ENCODE peak calls at places on chromosomes 6 and 20, in eight cellular contexts. E is stomach, V is spleen, S is BJ, I is tibial nerve, D is fibroblast of lung, U is Caco-2, Z is mammary epithelial cell. F is an unnamed sample.

GRCh38 chr6:144834426-144835038 is 549.4 kb downstream of the UTRN start:
- DNase-seq in Z (no peak), E (no peak), D (no peak), S (no peak), I (no peak), U (no peak), V (no peak), F (no peak)

GRCh38 chr20:11195899-11196558 is 522.2 kb upstream of the JAG1 start:
- DNase-seq in Z (peak; percentile 90), V (no peak), D (peak; percentile 70), S (no peak), I (no peak), E (no peak), U (no peak), F (peak; percentile 50)

GRCh38 chr20:24673678-24674570 is 204.5 kb downstream of the SYNDIG1 start:
- DNase-seq in E (no peak), S (no peak), I (no peak), V (peak; percentile 48), D (peak; percentile 86), U (peak; percentile 21), Z (peak; percentile 54), F (peak; percentile 62)

GRCh38 chr6:3825331-3825831 is 23.8 kb upstream of the FAM50B start:
- DNase-seq in U (no peak), Z (peak; percentile 60), S (no peak), D (peak; percentile 68), V (no peak), E (peak; percentile 49), I (peak; percentile 69), F (peak; percentile 74)

GRCh38 chr20:1707588-1708449 is 50.2 kb upstream of the SIRPG start:
- DNase-seq in S (no peak), D (no peak), E (no peak), U (no peak), V (no peak), Z (peak; percentile 20), I (no peak), F (no peak)

GRCh38 chr6:53730767-53731166 is 64.0 kb upstream of the LRRC1 start:
- DNase-seq in I (no peak), U (no peak), D (no peak), Z (no peak), V (no peak), E (no peak), S (no peak), F (no peak)

GRCh38 chr6:141467041-141467440 is 665.7 kb upstream of the GJE1 start:
- DNase-seq in Z (no peak), D (no peak), S (no peak), E (no peak), I (no peak), U (no peak), V (no peak), F (no peak)

GRCh38 chr20:48180637-48181036 is 395.4 kb upstream of the SULF2 start:
- DNase-seq in E (no peak), D (peak; percentile 87), Z (no peak), U (no peak), V (no peak), S (no peak), I (no peak), F (peak; percentile 81)

GRCh38 chr6:21024621-21025020 is 490.4 kb downstream of the CDKAL1 start:
- DNase-seq in I (no peak), S (no peak), U (no peak), Z (no peak), E (no peak), V (no peak), D (no peak), F (no peak)

GRCh38 chr20:40689100-40689942 is at the start of gene MAFB:
- DNase-seq in I (peak; percentile 92), Z (peak; percentile 77), E (peak; percentile 88), V (peak; percentile 93), U (peak; percentile 90), S (peak; percentile 33), D (peak; percentile 86), F (peak; percentile 91)

GRCh38 chr6:30844118-30844535 is 40.2 kb upstream of the DDR1 start:
- DNase-seq in I (no peak), E (no peak), S (no peak), U (peak; percentile 81), Z (no peak), V (no peak), D (peak; percentile 83), F (no peak)

GRCh38 chr6:12298017-12298958 is 8.1 kb downstream of the EDN1 start:
- DNase-seq in S (no peak), U (no peak), D (no peak), I (no peak), V (no peak), Z (no peak), E (no peak), F (no peak)

GRCh38 chr6:46377209-46377608 is 114.0 kb downstream of the RCAN2 start:
- DNase-seq in V (no peak), D (no peak), Z (no peak), S (no peak), I (no peak), U (no peak), E (no peak), F (no peak)
- H3K4me3 ChIP-seq in V (no peak overlapping the region), D (no peak overlapping the region), Z (no peak overlapping the region), S (no peak overlapping the region), I (no peak overlapping the region), U (no peak overlapping the region), E (no peak overlapping the region), F (no peak overlapping the region)

GRCh38 chr20:46087161-46087560 is 2.6 kb downstream of the NCOA5 start:
- DNase-seq in E (no peak), I (no peak), D (peak; percentile 5), V (no peak), S (no peak), U (no peak), Z (no peak), F (peak; percentile 13)
- TF ChIP-seq CTCF in E (no peak), I (no peak), D (peak; percentile 31), V (peak; percentile 18), S (peak; percentile 40), U (peak; percentile 37), Z (peak; percentile 41), F (peak; percentile 39)

DNA sequence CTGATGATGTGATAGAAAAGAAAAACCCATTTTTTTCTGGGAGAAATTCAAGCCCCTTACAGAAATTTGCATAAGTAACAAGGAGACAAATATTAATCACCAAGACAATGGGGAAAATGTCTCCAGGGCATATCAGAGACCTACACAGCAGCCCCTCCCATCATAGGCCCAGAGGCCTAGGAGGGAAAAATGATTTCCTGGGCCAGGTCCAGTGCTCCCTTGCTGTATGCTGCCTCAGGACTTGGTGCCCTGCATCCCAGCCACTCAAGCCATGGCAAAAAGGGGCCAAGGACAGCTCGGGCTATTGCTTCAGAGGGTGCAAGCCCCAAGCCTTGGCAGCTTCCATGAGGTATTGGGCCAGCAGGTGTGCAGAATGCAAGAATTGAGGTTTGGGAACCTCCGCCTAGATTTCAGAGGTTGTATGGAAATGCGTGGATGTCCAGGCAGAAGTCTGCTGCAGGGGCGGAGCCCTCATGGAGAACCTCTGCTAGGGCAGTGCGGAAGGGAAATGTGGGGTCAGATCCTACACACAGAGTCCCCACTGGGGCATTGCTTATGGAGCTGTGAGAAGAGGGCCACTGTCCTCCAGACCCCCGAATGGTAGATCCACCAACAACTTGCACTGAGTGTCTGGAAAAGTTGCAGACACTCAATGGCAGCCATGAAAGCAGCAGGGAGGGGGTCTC is 7.6 kb upstream of the DBNDD2 start:
- DNase-seq in S (no peak), I (no peak), D (no peak), Z (no peak), U (no peak), V (no peak), E (no peak), F (no peak)
- H3K4me3 ChIP-seq in S (no peak overlapping the region), I (no peak overlapping the region), D (no peak overlapping the region), Z (no peak overlapping the region), U (no peak overlapping the region), V (no peak overlapping the region), E (no peak overlapping the region), F (no peak overlapping the region)

DNA sequence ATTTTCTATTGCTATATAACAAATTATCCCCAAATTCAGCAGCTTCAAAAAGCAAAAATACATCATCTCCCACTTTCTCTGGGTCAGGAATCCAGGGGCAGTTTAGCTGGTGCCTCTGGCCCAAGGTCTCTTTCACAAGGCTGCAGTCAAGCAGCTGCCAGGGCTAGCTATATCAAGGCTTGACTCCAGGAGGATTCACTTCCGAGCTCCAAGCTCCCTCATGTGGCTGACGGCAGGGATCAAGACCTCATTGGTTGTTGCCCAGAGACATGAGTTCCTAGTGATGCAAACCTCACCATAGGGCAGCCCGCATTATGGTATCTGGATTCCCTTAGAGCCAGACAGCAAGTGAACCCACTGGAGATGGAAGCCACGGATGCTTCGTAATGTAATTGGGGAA is 1.3 kb upstream of the VNN1 start:
- DNase-seq in E (peak; percentile 61), S (no peak), D (peak; percentile 48), V (no peak), U (peak; percentile 81), I (no peak), Z (peak; percentile 64), F (peak; percentile 46)
- TF ChIP-seq CTCF in E (peak; percentile 34), S (peak; percentile 26), D (peak; percentile 40), V (no peak), U (peak; percentile 70), I (no peak), Z (peak; percentile 78), F (peak; percentile 32)

GRCh38 chr6:137045221-137045789 is 540 bp upstream of the IL20RA start:
- DNase-seq in V (no peak), D (no peak), S (no peak), Z (no peak), E (no peak), U (no peak), I (no peak), F (no peak)
- H3K4me3 ChIP-seq in V (no peak overlapping the region), D (no peak overlapping the region), S (no peak overlapping the region), Z (no peak overlapping the region), E (peak overlapping the region; percentile 85), U (peak overlapping the region; percentile 85), I (no peak overlapping the region), F (no peak overlapping the region)

GRCh38 chr6:161696828-161697227 is 423.0 kb upstream of the AGPAT4 start:
- DNase-seq in U (no peak), I (no peak), V (no peak), D (peak; percentile 6), Z (no peak), E (no peak), S (no peak), F (no peak)

GRCh38 chr6:161694995-161695394 is 421.1 kb upstream of the AGPAT4 start:
- DNase-seq in D (peak; percentile 11), V (no peak), Z (no peak), S (no peak), U (no peak), E (no peak), I (no peak), F (peak; percentile 24)
- TF ChIP-seq CTCF in D (peak; percentile 55), V (peak; percentile 36), Z (peak; percentile 58), S (peak; percentile 53), U (no peak), E (no peak), I (peak; percentile 38), F (peak; percentile 61)

DNA sequence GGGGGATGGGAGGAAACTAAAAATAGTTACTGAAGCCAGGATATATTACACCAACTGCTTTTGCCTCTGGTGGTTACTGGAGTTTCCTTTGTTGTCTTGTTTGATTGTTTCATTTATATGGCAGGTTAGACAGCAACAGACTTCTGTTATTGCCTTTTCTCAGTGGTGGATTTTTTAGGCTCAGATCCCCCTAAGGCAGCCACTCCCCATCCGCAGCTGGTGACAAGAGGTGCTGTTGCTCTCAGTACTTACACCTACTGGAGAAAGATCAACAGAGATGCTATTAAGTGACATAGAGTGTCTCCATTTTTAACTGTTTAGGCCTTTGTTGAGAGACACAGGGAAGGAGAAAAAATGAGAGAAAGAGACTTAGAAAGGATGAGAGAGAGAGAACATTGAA is 552.1 kb downstream of the PKHD1 start:
- DNase-seq in U (no peak), E (no peak), D (no peak), S (no peak), Z (no peak), V (no peak), I (no peak), F (no peak)
- H3K4me3 ChIP-seq in U (no peak overlapping the region), E (no peak overlapping the region), D (no peak overlapping the region), S (no peak overlapping the region), Z (no peak overlapping the region), V (no peak overlapping the region), I (no peak overlapping the region), F (no peak overlapping the region)

GRCh38 chr6:108453601-108454157 is 107.0 kb upstream of the FOXO3 start:
- DNase-seq in D (peak; percentile 87), Z (no peak), I (no peak), U (no peak), S (no peak), E (no peak), V (no peak), F (peak; percentile 94)
- TF ChIP-seq CTCF in D (no peak), Z (no peak), I (no peak), U (no peak), S (no peak), E (no peak), V (no peak), F (peak; percentile 12)

F was measured in astrocyte of the spinal cord.